ENCODE peak calls at places on chromosome 10, in ten cellular contexts. One of them, this sample, is unnamed.

GRCh38 chr10:62817763-62818425 is 1.7 kb upstream of the EGR2 start:
- DNase-seq in CD8-positive, alpha-beta T cell: peak; percentile 77
- DNase-seq in heart left ventricle: peak; percentile 75
- DNase-seq in body of pancreas: peak; percentile 75
- DNase-seq in suprapubic skin: peak; percentile 82
- DNase-seq in PC-9: peak; percentile 70
- DNase-seq in colonic mucosa: peak; percentile 72
- DNase-seq in spleen: peak; percentile 97
- DNase-seq in left ventricle myocardium inferior: peak; percentile 77
- DNase-seq in upper lobe of right lung: peak; percentile 92
- DNase-seq in this sample: peak; percentile 67

GRCh38 chr10:102906507-102906906 is 11.6 kb upstream of the CNNM2 start:
- DNase-seq in CD8-positive, alpha-beta T cell: no peak
- DNase-seq in heart left ventricle: no peak
- DNase-seq in body of pancreas: no peak
- DNase-seq in suprapubic skin: no peak
- DNase-seq in PC-9: no peak
- DNase-seq in colonic mucosa: no peak
- DNase-seq in spleen: no peak
- DNase-seq in left ventricle myocardium inferior: no peak
- DNase-seq in upper lobe of right lung: no peak
- DNase-seq in this sample: no peak

GRCh38 chr10:74871595-74872382 is 45.4 kb downstream of the KAT6B start:
- DNase-seq in CD8-positive, alpha-beta T cell: no peak
- DNase-seq in heart left ventricle: no peak
- DNase-seq in body of pancreas: no peak
- DNase-seq in suprapubic skin: no peak
- DNase-seq in PC-9: no peak
- DNase-seq in colonic mucosa: peak; percentile 40
- DNase-seq in spleen: no peak
- DNase-seq in left ventricle myocardium inferior: no peak
- DNase-seq in upper lobe of right lung: no peak
- DNase-seq in this sample: no peak

GRCh38 chr10:101710793-101711192 is 15.8 kb upstream of the FBXW4 start:
- DNase-seq in CD8-positive, alpha-beta T cell: no peak
- DNase-seq in heart left ventricle: no peak
- DNase-seq in body of pancreas: no peak
- DNase-seq in suprapubic skin: no peak
- DNase-seq in PC-9: no peak
- DNase-seq in colonic mucosa: no peak
- DNase-seq in spleen: no peak
- DNase-seq in left ventricle myocardium inferior: no peak
- DNase-seq in upper lobe of right lung: no peak
- DNase-seq in this sample: no peak

GRCh38 chr10:82190432-82191260 is 315.7 kb downstream of the NRG3 start:
- DNase-seq in CD8-positive, alpha-beta T cell: no peak
- DNase-seq in heart left ventricle: no peak
- DNase-seq in body of pancreas: no peak
- DNase-seq in suprapubic skin: no peak
- DNase-seq in PC-9: no peak
- DNase-seq in colonic mucosa: no peak
- DNase-seq in spleen: no peak
- DNase-seq in left ventricle myocardium inferior: no peak
- DNase-seq in upper lobe of right lung: no peak
- DNase-seq in this sample: no peak

GRCh38 chr10:80356563-80356999 is at the start of the genes DYDC1 and DYDC2:
- DNase-seq in CD8-positive, alpha-beta T cell: peak; percentile 66
- DNase-seq in heart left ventricle: peak; percentile 20
- DNase-seq in body of pancreas: peak; percentile 65
- DNase-seq in suprapubic skin: peak; percentile 62
- DNase-seq in PC-9: no peak
- DNase-seq in colonic mucosa: peak; percentile 45
- DNase-seq in spleen: peak; percentile 82
- DNase-seq in left ventricle myocardium inferior: peak; percentile 45
- DNase-seq in upper lobe of right lung: peak; percentile 84
- DNase-seq in this sample: peak; percentile 29

GRCh38 chr10:121089434-121089833 is 238.3 kb downstream of the WDR11 start:
- DNase-seq in CD8-positive, alpha-beta T cell: no peak
- DNase-seq in heart left ventricle: no peak
- DNase-seq in body of pancreas: no peak
- DNase-seq in suprapubic skin: no peak
- DNase-seq in PC-9: no peak
- DNase-seq in colonic mucosa: no peak
- DNase-seq in spleen: no peak
- DNase-seq in left ventricle myocardium inferior: no peak
- DNase-seq in upper lobe of right lung: no peak
- DNase-seq in this sample: no peak

GRCh38 chr10:44193156-44193555 is 191.7 kb downstream of the CXCL12 start:
- DNase-seq in CD8-positive, alpha-beta T cell: no peak
- DNase-seq in heart left ventricle: no peak
- DNase-seq in body of pancreas: no peak
- DNase-seq in suprapubic skin: no peak
- DNase-seq in PC-9: no peak
- DNase-seq in colonic mucosa: no peak
- DNase-seq in spleen: no peak
- DNase-seq in left ventricle myocardium inferior: no peak
- DNase-seq in upper lobe of right lung: no peak
- DNase-seq in this sample: no peak

GRCh38 chr10:116606061-116606483 is 14.7 kb upstream of the PNLIPRP2 start:
- DNase-seq in CD8-positive, alpha-beta T cell: no peak
- DNase-seq in heart left ventricle: no peak
- DNase-seq in body of pancreas: peak; percentile 55
- DNase-seq in suprapubic skin: no peak
- DNase-seq in PC-9: no peak
- DNase-seq in colonic mucosa: no peak
- DNase-seq in spleen: no peak
- DNase-seq in left ventricle myocardium inferior: no peak
- DNase-seq in upper lobe of right lung: no peak
- DNase-seq in this sample: no peak

GRCh38 chr10:31586708-31587107 is 267.7 kb downstream of the ZEB1 start:
- DNase-seq in CD8-positive, alpha-beta T cell: no peak
- DNase-seq in heart left ventricle: peak; percentile 33
- DNase-seq in body of pancreas: peak; percentile 57
- DNase-seq in suprapubic skin: no peak
- DNase-seq in PC-9: no peak
- DNase-seq in colonic mucosa: no peak
- DNase-seq in spleen: peak; percentile 76
- DNase-seq in left ventricle myocardium inferior: no peak
- DNase-seq in upper lobe of right lung: no peak
- DNase-seq in this sample: no peak

GRCh38 chr10:120978589-120979252 is 127.6 kb downstream of the WDR11 start:
- DNase-seq in CD8-positive, alpha-beta T cell: no peak
- DNase-seq in heart left ventricle: no peak
- DNase-seq in body of pancreas: no peak
- DNase-seq in suprapubic skin: no peak
- DNase-seq in PC-9: no peak
- DNase-seq in colonic mucosa: peak; percentile 32
- DNase-seq in spleen: no peak
- DNase-seq in left ventricle myocardium inferior: no peak
- DNase-seq in upper lobe of right lung: no peak
- DNase-seq in this sample: no peak

GRCh38 chr10:89707372-89707771 is 6.0 kb downstream of the KIF20B start:
- DNase-seq in CD8-positive, alpha-beta T cell: no peak
- DNase-seq in heart left ventricle: no peak
- DNase-seq in body of pancreas: no peak
- DNase-seq in suprapubic skin: no peak
- DNase-seq in PC-9: no peak
- DNase-seq in colonic mucosa: no peak
- DNase-seq in spleen: no peak
- DNase-seq in left ventricle myocardium inferior: no peak
- DNase-seq in upper lobe of right lung: no peak
- DNase-seq in this sample: no peak

GRCh38 chr10:62584216-62584615 is 210.0 kb downstream of the ZNF365 start:
- DNase-seq in CD8-positive, alpha-beta T cell: no peak
- DNase-seq in heart left ventricle: no peak
- DNase-seq in body of pancreas: no peak
- DNase-seq in suprapubic skin: no peak
- DNase-seq in PC-9: no peak
- DNase-seq in colonic mucosa: no peak
- DNase-seq in spleen: no peak
- DNase-seq in left ventricle myocardium inferior: no peak
- DNase-seq in upper lobe of right lung: no peak
- DNase-seq in this sample: no peak

GRCh38 chr10:91708174-91708861 is 75.4 kb upstream of the PPP1R3C start:
- DNase-seq in CD8-positive, alpha-beta T cell: no peak
- DNase-seq in heart left ventricle: no peak
- DNase-seq in body of pancreas: no peak
- DNase-seq in suprapubic skin: no peak
- DNase-seq in PC-9: no peak
- DNase-seq in colonic mucosa: no peak
- DNase-seq in spleen: no peak
- DNase-seq in left ventricle myocardium inferior: no peak
- DNase-seq in upper lobe of right lung: no peak
- DNase-seq in this sample: no peak

GRCh38 chr10:116811691-116812090 is 37.6 kb upstream of the ENO4 start:
- DNase-seq in CD8-positive, alpha-beta T cell: no peak
- DNase-seq in heart left ventricle: no peak
- DNase-seq in body of pancreas: no peak
- DNase-seq in suprapubic skin: no peak
- DNase-seq in PC-9: no peak
- DNase-seq in colonic mucosa: no peak
- DNase-seq in spleen: no peak
- DNase-seq in left ventricle myocardium inferior: no peak
- DNase-seq in upper lobe of right lung: no peak
- DNase-seq in this sample: no peak

GRCh38 chr10:114708717-114709352 is 50.8 kb upstream of the ABLIM1 start:
- DNase-seq in CD8-positive, alpha-beta T cell: no peak
- DNase-seq in heart left ventricle: no peak
- DNase-seq in body of pancreas: no peak
- DNase-seq in suprapubic skin: no peak
- DNase-seq in PC-9: peak; percentile 34
- DNase-seq in colonic mucosa: no peak
- DNase-seq in spleen: no peak
- DNase-seq in left ventricle myocardium inferior: no peak
- DNase-seq in upper lobe of right lung: no peak
- DNase-seq in this sample: no peak

GRCh38 chr10:55747244-55747643 is 613.8 kb downstream of the ZWINT start:
- DNase-seq in CD8-positive, alpha-beta T cell: no peak
- DNase-seq in heart left ventricle: no peak
- DNase-seq in body of pancreas: no peak
- DNase-seq in suprapubic skin: no peak
- DNase-seq in PC-9: no peak
- DNase-seq in colonic mucosa: no peak
- DNase-seq in spleen: no peak
- DNase-seq in left ventricle myocardium inferior: no peak
- DNase-seq in upper lobe of right lung: no peak
- DNase-seq in this sample: no peak

GRCh38 chr10:46526682-46527038 is 29.8 kb downstream of the GPRIN2 start:
- DNase-seq in CD8-positive, alpha-beta T cell: no peak
- DNase-seq in heart left ventricle: no peak
- DNase-seq in body of pancreas: peak; percentile 60
- DNase-seq in suprapubic skin: peak; percentile 62
- DNase-seq in PC-9: peak; percentile 61
- DNase-seq in colonic mucosa: no peak
- DNase-seq in spleen: peak; percentile 71
- DNase-seq in left ventricle myocardium inferior: peak; percentile 14
- DNase-seq in upper lobe of right lung: peak; percentile 72
- DNase-seq in this sample: no peak

GRCh38 chr10:16116404-16117304 is 256.3 kb upstream of the MINDY3 start:
- DNase-seq in CD8-positive, alpha-beta T cell: no peak
- DNase-seq in heart left ventricle: no peak
- DNase-seq in body of pancreas: peak; percentile 12
- DNase-seq in suprapubic skin: no peak
- DNase-seq in PC-9: peak; percentile 1
- DNase-seq in colonic mucosa: no peak
- DNase-seq in spleen: no peak
- DNase-seq in left ventricle myocardium inferior: no peak
- DNase-seq in upper lobe of right lung: no peak
- DNase-seq in this sample: no peak
- TF ChIP-seq CTCF in CD8-positive, alpha-beta T cell: no peak
- TF ChIP-seq CTCF in heart left ventricle: peak; percentile 25
- TF ChIP-seq CTCF in body of pancreas: peak; percentile 31
- TF ChIP-seq CTCF in suprapubic skin: peak; percentile 16
- TF ChIP-seq CTCF in PC-9: peak; percentile 60
- TF ChIP-seq CTCF in colonic mucosa: no peak
- TF ChIP-seq CTCF in spleen: no peak
- TF ChIP-seq CTCF in left ventricle myocardium inferior: peak; percentile 66
- TF ChIP-seq CTCF in upper lobe of right lung: peak; percentile 33
- TF ChIP-seq CTCF in this sample: no peak

DNA sequence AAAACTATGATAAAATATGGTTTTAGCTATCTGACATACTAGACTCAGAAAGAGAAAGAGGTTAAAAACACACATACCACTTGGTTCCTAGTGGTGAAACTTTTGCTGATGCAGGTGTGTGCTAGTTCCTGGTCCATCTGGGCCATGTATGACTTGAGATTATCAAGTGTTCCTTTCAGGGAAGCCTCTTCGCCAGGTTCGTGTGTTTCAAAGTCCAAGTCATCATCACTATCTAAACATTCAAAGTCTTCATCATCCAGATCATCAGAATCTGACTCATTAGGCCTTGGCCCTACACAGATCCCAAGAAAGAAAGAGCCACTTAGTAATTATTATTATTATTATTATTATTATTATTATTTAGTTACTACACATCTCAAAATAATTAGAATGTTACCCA is 26.4 kb downstream of the NUDT13 start:
- DNase-seq in CD8-positive, alpha-beta T cell: no peak
- DNase-seq in heart left ventricle: no peak
- DNase-seq in body of pancreas: no peak
- DNase-seq in suprapubic skin: no peak
- DNase-seq in PC-9: no peak
- DNase-seq in colonic mucosa: no peak
- DNase-seq in spleen: no peak
- DNase-seq in left ventricle myocardium inferior: no peak
- DNase-seq in upper lobe of right lung: no peak
- DNase-seq in this sample: no peak
- H3K36me3 ChIP-seq in CD8-positive, alpha-beta T cell: peaks cover 41% of the 10 kb centered on the region
- H3K36me3 ChIP-seq in heart left ventricle: peaks cover 99% of the 10 kb centered on the region
- H3K36me3 ChIP-seq in body of pancreas: peaks cover 6% of the 10 kb centered on the region
- H3K36me3 ChIP-seq in suprapubic skin: peaks cover 96% of the 10 kb centered on the region
- H3K36me3 ChIP-seq in PC-9: peaks cover 38% of the 10 kb centered on the region
- H3K36me3 ChIP-seq in colonic mucosa: peaks cover 6% of the 10 kb centered on the region
- H3K36me3 ChIP-seq in spleen: no peaks in the 10 kb centered on the region
- H3K36me3 ChIP-seq in left ventricle myocardium inferior: peaks cover 100% of the 10 kb centered on the region
- H3K36me3 ChIP-seq in upper lobe of right lung: peaks cover 100% of the 10 kb centered on the region
- H3K36me3 ChIP-seq in this sample: no peaks in the 10 kb centered on the region

GRCh38 chr10:123886292-123886691 is 5.3 kb downstream of the CPXM2 start:
- DNase-seq in CD8-positive, alpha-beta T cell: no peak
- DNase-seq in heart left ventricle: no peak
- DNase-seq in body of pancreas: no peak
- DNase-seq in suprapubic skin: no peak
- DNase-seq in PC-9: no peak
- DNase-seq in colonic mucosa: no peak
- DNase-seq in spleen: no peak
- DNase-seq in left ventricle myocardium inferior: no peak
- DNase-seq in upper lobe of right lung: no peak
- DNase-seq in this sample: no peak
- H3K4me1 ChIP-seq in CD8-positive, alpha-beta T cell: no peaks in the 10 kb centered on the region
- H3K4me1 ChIP-seq in heart left ventricle: no peaks in the 10 kb centered on the region
- H3K4me1 ChIP-seq in body of pancreas: no peaks in the 10 kb centered on the region
- H3K4me1 ChIP-seq in suprapubic skin: peaks cover 40% of the 10 kb centered on the region
- H3K4me1 ChIP-seq in PC-9: no peaks in the 10 kb centered on the region
- H3K4me1 ChIP-seq in colonic mucosa: no peaks in the 10 kb centered on the region
- H3K4me1 ChIP-seq in spleen: peaks cover 3% of the 10 kb centered on the region
- H3K4me1 ChIP-seq in left ventricle myocardium inferior: no peaks in the 10 kb centered on the region
- H3K4me1 ChIP-seq in upper lobe of right lung: no peaks in the 10 kb centered on the region
- H3K4me1 ChIP-seq in this sample: no peaks in the 10 kb centered on the region

DNA sequence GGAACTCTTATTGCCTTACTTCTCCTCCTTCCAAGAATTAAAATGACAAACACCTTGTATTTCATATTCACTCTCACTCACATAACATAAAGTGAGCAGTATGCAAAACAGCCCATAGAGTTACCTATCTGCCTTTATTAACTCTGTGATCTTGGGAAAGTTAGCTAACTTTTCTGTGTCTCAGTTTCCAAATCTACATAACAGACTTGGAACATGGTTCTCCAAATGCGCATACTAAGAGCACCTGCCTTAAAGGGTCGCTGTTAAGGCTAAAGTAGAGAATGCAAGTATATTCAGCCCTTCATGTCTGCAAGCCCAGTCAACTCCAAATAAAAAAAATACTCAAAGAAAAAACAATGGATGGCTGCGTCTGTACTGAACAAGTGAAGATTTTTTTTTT is 121.8 kb upstream of the C1QL3 start:
- DNase-seq in CD8-positive, alpha-beta T cell: no peak
- DNase-seq in heart left ventricle: no peak
- DNase-seq in body of pancreas: no peak
- DNase-seq in suprapubic skin: no peak
- DNase-seq in PC-9: no peak
- DNase-seq in colonic mucosa: no peak
- DNase-seq in spleen: no peak
- DNase-seq in left ventricle myocardium inferior: no peak
- DNase-seq in upper lobe of right lung: no peak
- DNase-seq in this sample: no peak
- TF ChIP-seq CTCF in CD8-positive, alpha-beta T cell: no peak
- TF ChIP-seq CTCF in heart left ventricle: no peak
- TF ChIP-seq CTCF in body of pancreas: no peak
- TF ChIP-seq CTCF in suprapubic skin: no peak
- TF ChIP-seq CTCF in PC-9: no peak
- TF ChIP-seq CTCF in colonic mucosa: no peak
- TF ChIP-seq CTCF in spleen: no peak
- TF ChIP-seq CTCF in left ventricle myocardium inferior: no peak
- TF ChIP-seq CTCF in upper lobe of right lung: no peak
- TF ChIP-seq CTCF in this sample: no peak